ENCODE peak calls at places on chromosomes 4 and X, in five cellular contexts. F is brain microvascular endothelial cell, N is H7, P is astrocyte of the spinal cord, W is neuronal stem cell. T is an unnamed sample.

GRCh38 chr4:111512081-111512774 is 633.0 kb upstream of the FAM241A start:
- DNase-seq in W (no peak), F (peak), N (no peak), P (peak), T (no peak)

GRCh38 chr4:8192748-8193738 is 6.0 kb upstream of the SH3TC1 start:
- DNase-seq in W (no peak), F (peak), P (peak), N (no peak), T (peak)

GRCh38 chr4:24659241-24659961 is 75.0 kb upstream of the DHX15 start:
- DNase-seq in F (no peak), N (no peak), P (no peak), W (no peak), T (peak)

GRCh38 chr4:165199286-165199685 is 8.1 kb upstream of the KLHL2 start:
- DNase-seq in F (no peak), N (no peak), W (no peak), P (peak), T (no peak)

GRCh38 chrX:53284684-53285447 is 3.5 kb upstream of the IQSEC2 start:
- DNase-seq in P (peak), W (peak), F (peak), N (peak), T (peak)

GRCh38 chrX:15594371-15594770 is 6.4 kb downstream of the ACE2 start:
- DNase-seq in N (no peak), W (no peak), F (no peak), P (no peak), T (no peak)

GRCh38 chr4:8019396-8020365 is 80.0 kb upstream of the AFAP1 start:
- DNase-seq in N (no peak), F (no peak), W (no peak), P (no peak), T (no peak)

GRCh38 chrX:148670277-148670676 is 169.9 kb downstream of the AFF2 start:
- DNase-seq in P (no peak), N (no peak), W (no peak), F (no peak), T (no peak)

GRCh38 chr4:85831647-85832046 is 356.7 kb downstream of the ARHGAP24 start:
- DNase-seq in P (no peak), N (no peak), W (no peak), F (no peak), T (no peak)

GRCh38 chr4:47031011-47031678 is at the start of gene GABRB1:
- DNase-seq in F (peak), W (peak), N (peak), P (peak), T (peak)

GRCh38 chrX:2712428-2712827 is 21.3 kb downstream of the CD99 start:
- DNase-seq in W (no peak), P (no peak), N (no peak), F (no peak), T (no peak)
- H3K4me3 ChIP-seq in W (peak), P (no peak), N (no peak), F (no peak), T (no peak)

DNA sequence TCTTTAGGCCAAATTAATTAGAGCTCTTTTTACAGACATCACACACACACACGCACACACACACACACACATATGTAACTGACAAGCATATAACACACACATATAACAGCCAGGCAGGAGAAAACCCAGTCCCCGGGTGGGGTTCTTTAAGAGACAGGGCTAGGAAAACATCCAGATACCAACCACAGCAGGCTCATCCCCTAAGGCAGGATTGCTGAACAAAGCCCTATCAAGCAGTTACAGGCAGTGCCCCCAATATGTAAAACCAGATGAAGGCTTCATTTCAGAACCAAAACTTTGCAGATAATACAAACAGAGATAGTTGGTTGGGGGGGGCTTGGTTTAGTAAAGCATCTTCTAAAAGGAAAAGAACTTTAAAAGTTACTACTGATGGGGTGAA is 18.0 kb upstream of the FAM47E start:
- DNase-seq in N (no peak), F (no peak), W (no peak), P (no peak), T (no peak)
- H3K4me3 ChIP-seq in N (peak), F (no peak), W (no peak), P (no peak), T (no peak)

GRCh38 chr4:98605216-98605615 is 53.2 kb downstream of the TSPAN5 start:
- DNase-seq in W (no peak), N (no peak), P (no peak), F (peak), T (no peak)

GRCh38 chr4:98601719-98602118 is 56.7 kb downstream of the TSPAN5 start:
- DNase-seq in F (peak), P (no peak), N (no peak), W (no peak), T (no peak)

GRCh38 chr4:98604723-98605122 is 53.7 kb downstream of the TSPAN5 start:
- DNase-seq in N (no peak), W (no peak), P (no peak), F (no peak), T (no peak)

GRCh38 chr4:98602270-98602669 is 56.1 kb downstream of the TSPAN5 start:
- DNase-seq in N (no peak), W (no peak), P (no peak), F (no peak), T (no peak)

GRCh38 chr4:98603683-98604573 is 54.5 kb downstream of the TSPAN5 start:
- DNase-seq in F (peak), P (peak), W (no peak), N (no peak), T (peak)
- H3K4me3 ChIP-seq in F (no peak), P (no peak), W (no peak), N (no peak), T (no peak)

DNA sequence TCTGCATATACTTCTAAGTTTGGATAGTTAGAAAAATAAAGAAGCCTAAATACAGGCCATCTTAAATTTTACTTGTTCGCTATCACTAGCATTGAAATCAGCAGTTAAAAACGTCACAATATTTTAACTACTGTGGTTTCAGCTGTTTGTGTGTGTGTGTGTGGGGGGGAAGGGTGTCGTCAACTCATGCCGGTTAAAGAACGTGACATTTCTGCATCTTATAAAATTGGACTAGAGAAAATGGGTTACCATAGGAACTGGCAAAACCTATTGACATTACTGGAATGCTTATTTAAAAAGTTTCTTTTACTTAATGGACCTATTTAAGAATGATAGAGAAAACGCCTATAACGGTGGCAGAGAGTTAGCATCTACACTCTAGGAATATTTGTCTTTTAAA is 1.2 kb upstream of the CNKSR2 start:
- DNase-seq in P (no peak), F (no peak), W (no peak), N (no peak), T (no peak)
- H3K4me3 ChIP-seq in P (no peak), F (no peak), W (no peak), N (no peak), T (no peak)

GRCh38 chr4:70671091-70671490 is 4.8 kb upstream of the JCHAIN start:
- DNase-seq in P (no peak), W (no peak), N (no peak), F (no peak), T (no peak)

GRCh38 chr4:70666369-70666768 is at the start of gene JCHAIN:
- DNase-seq in W (no peak), P (peak), F (no peak), N (no peak), T (no peak)

GRCh38 chr4:70670332-70671014 is 4.2 kb upstream of the JCHAIN start:
- DNase-seq in W (no peak), N (no peak), F (no peak), P (peak), T (no peak)

GRCh38 chr4:70667710-70668535 is 1.6 kb upstream of the JCHAIN start:
- DNase-seq in P (no peak), W (no peak), F (no peak), N (no peak), T (no peak)
- H3K4me3 ChIP-seq in P (no peak), W (no peak), F (no peak), N (no peak), T (no peak)

GRCh38 chrX:47587091-47587891 is 5.1 kb downstream of the TIMP1 start:
- DNase-seq in P (no peak), N (no peak), F (no peak), W (no peak), T (no peak)

GRCh38 chrX:47583240-47583861 is 1.1 kb downstream of the TIMP1 start:
- DNase-seq in P (no peak), W (no peak), N (no peak), F (no peak), T (no peak)

GRCh38 chrX:47586043-47586787 is 4.0 kb downstream of the TIMP1 start:
- DNase-seq in N (peak), P (no peak), W (no peak), F (no peak), T (no peak)

GRCh38 chrX:47585273-47585672 is 3.0 kb downstream of the TIMP1 start:
- DNase-seq in P (no peak), F (no peak), N (peak), W (no peak), T (no peak)

GRCh38 chrX:47584714-47585113 is 2.5 kb downstream of the TIMP1 start:
- DNase-seq in P (no peak), N (no peak), W (no peak), F (no peak), T (no peak)
- H3K4me3 ChIP-seq in P (peak), N (no peak), W (no peak), F (peak), T (no peak)

GRCh38 chr4:56048621-56049427 is 100.1 kb downstream of the CEP135 start:
- DNase-seq in W (peak), F (peak), N (peak), P (peak), T (peak)

GRCh38 chr4:56051710-56052075 is 102.9 kb downstream of the CEP135 start:
- DNase-seq in W (no peak), N (no peak), F (no peak), P (no peak), T (no peak)

GRCh38 chr4:56051049-56051709 is 102.4 kb downstream of the CEP135 start:
- DNase-seq in P (no peak), N (no peak), W (no peak), F (no peak), T (peak)

GRCh38 chr4:56050584-56050983 is 101.8 kb downstream of the CEP135 start:
- DNase-seq in W (no peak), P (no peak), F (no peak), N (no peak), T (no peak)

DNA sequence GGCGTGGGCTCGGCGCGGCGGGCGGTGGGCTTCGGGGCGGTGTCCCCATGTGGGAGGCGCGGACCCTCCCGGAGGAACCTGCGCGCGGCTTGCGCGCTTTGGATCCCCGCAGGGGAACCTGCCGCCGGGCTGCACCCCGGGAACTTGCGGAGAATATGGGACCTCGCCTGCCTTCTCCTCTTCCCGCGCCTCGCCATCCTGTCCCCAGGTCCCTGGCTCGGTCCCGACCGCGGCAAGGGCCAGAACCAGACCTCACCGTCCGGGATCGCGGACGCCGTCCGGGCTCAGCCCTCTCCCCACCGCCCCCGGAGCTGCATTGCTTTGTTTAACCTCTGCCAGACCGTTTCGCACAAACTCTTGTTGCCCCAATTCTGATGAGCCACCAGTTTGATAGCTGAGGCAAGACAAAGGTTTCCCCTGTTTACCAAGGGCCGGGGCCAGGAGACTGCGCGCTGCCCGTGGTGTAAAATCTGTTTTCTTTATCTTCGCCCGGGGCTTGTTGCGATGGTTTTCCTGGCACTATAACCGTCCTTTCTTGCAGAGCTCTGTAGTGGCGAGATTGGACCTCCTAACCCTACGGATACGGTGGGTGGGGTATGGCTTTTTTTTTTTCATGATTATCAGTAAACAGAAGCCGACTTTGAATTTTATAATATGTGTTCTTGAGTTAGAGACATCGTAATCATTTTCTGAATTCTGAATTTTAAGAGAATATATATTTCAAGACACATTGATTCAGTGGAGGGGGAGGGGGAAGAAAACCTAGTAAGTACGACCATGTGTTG is 100.9 kb downstream of the CEP135 start:
- DNase-seq in W (peak), P (peak), N (peak), F (peak), T (peak)
- H3K4me3 ChIP-seq in W (peak), P (peak), N (peak), F (peak), T (peak)

GRCh38 chrX:103311401-103311785 is 603 bp upstream of the BEX2 start:
- DNase-seq in N (no peak), W (no peak), F (no peak), P (no peak), T (no peak)
- H3K4me3 ChIP-seq in N (no peak), W (no peak), F (no peak), P (no peak), T (no peak)

GRCh38 chr4:104418313-104418712 is 76.4 kb downstream of the CXXC4 start:
- DNase-seq in N (no peak), F (no peak), P (no peak), W (no peak), T (no peak)
- H3K4me3 ChIP-seq in N (no peak), F (no peak), P (no peak), W (no peak), T (no peak)

GRCh38 chrX:18887821-18888205 is 96.1 kb downstream of the PHKA2 start:
- DNase-seq in N (no peak), P (no peak), F (no peak), W (no peak), T (no peak)
- H3K4me3 ChIP-seq in N (no peak), P (no peak), F (no peak), W (no peak), T (no peak)

T was measured in HAP-1.